ENCODE peak calls at places on chromosome 15, in ten cellular contexts. G is endodermal cell; K is colonic mucosa; T is mesothelial cell of epicardium; N is CD8-positive, alpha-beta T cell; C is fibroblast of mammary gland; V is endothelial cell; I is GM10248; Y is psoas muscle; J is breast epithelium. P is an unnamed sample.

GRCh38 chr15:59148160-59148810 is 43.3 kb downstream of the CCNB2 start:
- DNase-seq in I (no peak), N (no peak), V (no peak), C (no peak), K (no peak), T (no peak), J (no peak), G (no peak), Y (no peak), P (no peak)

GRCh38 chr15:101175396-101175795 is 76.5 kb downstream of the CHSY1 start:
- DNase-seq in T (no peak), C (no peak), G (no peak), N (no peak), V (no peak), J (no peak), K (no peak), Y (no peak), I (no peak), P (no peak)

GRCh38 chr15:76994496-76994895 is 430 bp upstream of the PSTPIP1 start:
- DNase-seq in J (no peak), C (no peak), K (no peak), N (no peak), V (no peak), G (peak; percentile 34), Y (no peak), I (no peak), T (no peak), P (no peak)

GRCh38 chr15:68589783-68590710 is 11.3 kb downstream of the CORO2B start:
- DNase-seq in I (no peak), V (no peak), K (no peak), Y (no peak), C (no peak), T (no peak), J (no peak), G (no peak), N (no peak), P (no peak)

GRCh38 chr15:75145027-75145841 is 56.4 kb upstream of the C15orf39 start:
- DNase-seq in K (no peak), Y (no peak), N (no peak), V (no peak), G (no peak), T (no peak), I (no peak), J (no peak), C (no peak), P (no peak)

GRCh38 chr15:81255596-81255995 is 58.9 kb downstream of the IL16 start:
- DNase-seq in J (no peak), T (no peak), Y (no peak), K (no peak), G (no peak), C (no peak), N (no peak), I (no peak), V (no peak), P (no peak)

GRCh38 chr15:47857384-47858168 is 140.3 kb downstream of the SEMA6D start:
- DNase-seq in T (no peak), I (peak; percentile 14), V (no peak), Y (no peak), J (no peak), G (no peak), C (no peak), K (no peak), N (no peak), P (no peak)

GRCh38 chr15:77633134-77633912 is 611 bp upstream of the LINGO1 start:
- DNase-seq in N (peak; percentile 40), J (peak; percentile 90), C (peak; percentile 73), Y (peak; percentile 91), V (peak; percentile 99), K (peak; percentile 91), G (peak; percentile 99), I (peak; percentile 93), T (peak; percentile 93), P (peak; percentile 84)

GRCh38 chr15:69573815-69574472 is 121.3 kb downstream of the RPLP1 start:
- DNase-seq in V (no peak), K (no peak), I (peak; percentile 43), Y (no peak), T (no peak), N (no peak), C (peak; percentile 18), G (no peak), J (no peak), P (no peak)

GRCh38 chr15:68507447-68507846 is 71.3 kb upstream of the CORO2B start:
- DNase-seq in I (no peak), C (no peak), V (no peak), K (no peak), G (no peak), N (no peak), J (no peak), T (no peak), Y (no peak), P (no peak)

GRCh38 chr15:81012588-81012987 is 11.9 kb downstream of the TLNRD1 start:
- DNase-seq in C (no peak), K (no peak), V (no peak), I (no peak), T (no peak), Y (no peak), G (no peak), J (no peak), N (no peak), P (no peak)

GRCh38 chr15:77067691-77068367 is 3.1 kb downstream of the TSPAN3 start:
- DNase-seq in K (peak; percentile 46), G (no peak), J (no peak), N (no peak), C (no peak), T (no peak), I (no peak), Y (no peak), V (no peak), P (no peak)

GRCh38 chr15:100170673-100171210 is 171.0 kb downstream of the ADAMTS17 start:
- DNase-seq in V (no peak), G (no peak), J (no peak), I (no peak), Y (no peak), C (no peak), T (no peak), K (no peak), N (no peak), P (no peak)

GRCh38 chr15:40731034-40731433 is 24.0 kb downstream of the RMDN3 start:
- DNase-seq in I (no peak), K (no peak), T (no peak), V (no peak), N (no peak), C (no peak), J (no peak), Y (no peak), G (peak; percentile 62), P (no peak)

GRCh38 chr15:52112203-52112750 is 298 bp downstream of the BCL2L10 start:
- DNase-seq in V (peak; percentile 33), I (peak; percentile 65), Y (peak; percentile 23), N (peak; percentile 14), T (no peak), C (no peak), G (peak; percentile 72), J (no peak), K (peak; percentile 50), P (peak; percentile 53)

GRCh38 chr15:96333194-96334016 is 2.9 kb downstream of the NR2F2 start:
- DNase-seq in Y (peak; percentile 26), J (no peak), C (peak; percentile 33), V (peak; percentile 69), I (peak; percentile 14), K (peak; percentile 39), T (peak; percentile 54), G (peak; percentile 88), N (no peak), P (no peak)

GRCh38 chr15:94844533-94845390 is 613.4 kb downstream of the MCTP2 start:
- DNase-seq in N (no peak), G (peak; percentile 84), C (no peak), V (peak; percentile 95), J (no peak), K (peak; percentile 90), Y (peak; percentile 53), T (peak; percentile 75), I (no peak), P (no peak)

GRCh38 chr15:51737538-51738305 is at the start of gene LYSMD2:
- DNase-seq in J (peak; percentile 58), C (peak; percentile 44), G (peak; percentile 80), I (peak; percentile 74), T (peak; percentile 62), V (peak; percentile 61), K (peak; percentile 78), Y (peak; percentile 86), N (peak; percentile 59), P (peak; percentile 57)

DNA sequence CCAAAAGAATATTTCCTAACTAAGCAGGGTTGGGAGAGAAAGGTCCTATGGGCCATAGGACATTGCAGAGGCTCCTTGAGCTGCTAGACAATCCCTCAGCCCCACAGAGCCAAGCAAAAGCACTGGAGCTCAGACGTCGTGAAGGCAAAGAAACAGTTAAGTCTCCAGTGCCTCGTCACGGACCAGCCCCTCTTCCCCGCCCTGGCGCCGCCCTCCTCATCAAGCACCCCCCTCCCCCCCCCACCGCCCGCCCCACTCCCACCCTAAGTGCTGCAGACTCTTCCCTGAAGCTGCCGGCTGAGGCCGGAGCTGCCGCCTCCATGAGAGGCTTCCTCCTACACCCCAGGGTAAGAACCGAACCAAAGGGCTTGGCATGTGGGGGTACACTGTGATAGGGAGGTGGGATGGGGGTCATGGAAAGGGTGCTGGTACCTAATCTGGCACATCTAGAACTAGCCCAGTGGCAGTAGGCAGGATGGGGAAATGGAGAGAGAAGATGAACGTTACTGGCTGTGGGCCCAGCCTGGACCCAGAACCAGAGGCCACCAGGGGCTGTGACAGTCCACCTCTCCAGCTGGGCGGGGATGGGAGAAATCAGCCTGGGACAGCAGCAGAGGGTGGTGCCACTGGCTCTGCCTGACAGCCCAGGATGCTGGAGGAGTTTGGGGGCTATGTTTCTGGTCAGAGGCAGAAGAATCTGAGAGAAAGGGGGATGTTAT is at the start of gene MAP1A:
- DNase-seq in I (no peak), T (peak; percentile 71), V (peak; percentile 33), G (peak; percentile 84), Y (peak; percentile 60), C (peak; percentile 54), J (no peak), K (peak; percentile 36), N (no peak), P (peak; percentile 79)
- TF ChIP-seq CTCF in I (no peak), T (no peak), V (no peak), G (peak; percentile 28), Y (no peak), C (no peak), J (no peak), K (no peak), N (no peak), P (no peak)

GRCh38 chr15:91885714-91886265 is 32.3 kb downstream of the SLCO3A1 start:
- DNase-seq in K (no peak), I (no peak), N (no peak), T (no peak), J (no peak), C (no peak), Y (no peak), G (no peak), V (no peak), P (no peak)
- TF ChIP-seq CTCF in K (no peak), I (no peak), N (no peak), T (no peak), J (no peak), C (no peak), Y (peak; percentile 17), G (peak; percentile 64), V (no peak), P (no peak)

GRCh38 chr15:90598053-90598577 is 68.4 kb downstream of the CRTC3 start:
- DNase-seq in T (no peak), J (no peak), G (peak; percentile 79), N (no peak), Y (peak; percentile 44), V (no peak), I (peak; percentile 76), K (peak; percentile 84), C (peak; percentile 33), P (no peak)
- TF ChIP-seq CTCF in T (no peak), J (no peak), G (peak; percentile 51), N (no peak), Y (no peak), V (no peak), I (peak; percentile 38), K (no peak), C (peak; percentile 2), P (peak; percentile 38)

GRCh38 chr15:70670680-70671079 is 92.7 kb downstream of the UACA start:
- DNase-seq in J (no peak), G (no peak), K (no peak), V (no peak), Y (no peak), I (no peak), T (no peak), N (no peak), C (peak; percentile 28), P (no peak)
- TF ChIP-seq CTCF in J (no peak), G (peak; percentile 51), K (no peak), V (no peak), Y (no peak), I (no peak), T (no peak), N (peak; percentile 42), C (no peak), P (no peak)

P was measured in dorsolateral prefrontal cortex.